ENCODE peak calls at places on chromosome 4, in seven cellular contexts. One of them, this sample, is unnamed.

GRCh38 chr4:27921236-27921635 is 1060.6 kb downstream of the STIM2 start:
- DNase-seq in BE2C: no peak
- DNase-seq in psoas muscle: no peak
- DNase-seq in fibroblast of mammary gland: peak
- DNase-seq in CD8-positive, alpha-beta memory T cell: no peak
- DNase-seq in fibroblast of the aortic adventitia: peak
- DNase-seq in Peyer's patch: no peak
- DNase-seq in this sample: no peak

GRCh38 chr4:47106561-47106960 is 75.2 kb downstream of the GABRB1 start:
- DNase-seq in BE2C: no peak
- DNase-seq in Peyer's patch: no peak
- DNase-seq in fibroblast of the aortic adventitia: peak
- DNase-seq in fibroblast of mammary gland: peak
- DNase-seq in psoas muscle: no peak
- DNase-seq in CD8-positive, alpha-beta memory T cell: no peak
- DNase-seq in this sample: no peak

GRCh38 chr4:168577624-168578023 is 80.8 kb downstream of the PALLD start:
- DNase-seq in Peyer's patch: no peak
- DNase-seq in psoas muscle: no peak
- DNase-seq in fibroblast of the aortic adventitia: no peak
- DNase-seq in fibroblast of mammary gland: no peak
- DNase-seq in CD8-positive, alpha-beta memory T cell: no peak
- DNase-seq in BE2C: no peak
- DNase-seq in this sample: no peak

GRCh38 chr4:173095022-173095421 is 73.6 kb upstream of the GALNT7 start:
- DNase-seq in psoas muscle: no peak
- DNase-seq in BE2C: no peak
- DNase-seq in fibroblast of the aortic adventitia: no peak
- DNase-seq in fibroblast of mammary gland: no peak
- DNase-seq in CD8-positive, alpha-beta memory T cell: no peak
- DNase-seq in Peyer's patch: no peak
- DNase-seq in this sample: no peak

GRCh38 chr4:48138936-48139335 is 4.9 kb upstream of the TXK start:
- DNase-seq in Peyer's patch: no peak
- DNase-seq in CD8-positive, alpha-beta memory T cell: peak
- DNase-seq in fibroblast of the aortic adventitia: no peak
- DNase-seq in fibroblast of mammary gland: no peak
- DNase-seq in psoas muscle: no peak
- DNase-seq in BE2C: no peak
- DNase-seq in this sample: peak

GRCh38 chr4:10121568-10122097 is 5.0 kb upstream of the WDR1 start:
- DNase-seq in Peyer's patch: no peak
- DNase-seq in psoas muscle: no peak
- DNase-seq in fibroblast of the aortic adventitia: no peak
- DNase-seq in CD8-positive, alpha-beta memory T cell: no peak
- DNase-seq in fibroblast of mammary gland: no peak
- DNase-seq in BE2C: no peak
- DNase-seq in this sample: no peak

GRCh38 chr4:177242651-177243296 is 66.9 kb upstream of the NEIL3 start:
- DNase-seq in Peyer's patch: no peak
- DNase-seq in fibroblast of the aortic adventitia: peak
- DNase-seq in psoas muscle: no peak
- DNase-seq in CD8-positive, alpha-beta memory T cell: no peak
- DNase-seq in BE2C: no peak
- DNase-seq in fibroblast of mammary gland: peak
- DNase-seq in this sample: no peak

GRCh38 chr4:80125252-80126177 is 52.5 kb upstream of the ANTXR2 start:
- DNase-seq in fibroblast of mammary gland: peak
- DNase-seq in fibroblast of the aortic adventitia: peak
- DNase-seq in CD8-positive, alpha-beta memory T cell: peak
- DNase-seq in psoas muscle: no peak
- DNase-seq in BE2C: no peak
- DNase-seq in Peyer's patch: no peak
- DNase-seq in this sample: no peak

GRCh38 chr4:108498925-108499324 is 121.5 kb upstream of the RPL34 start:
- DNase-seq in psoas muscle: no peak
- DNase-seq in CD8-positive, alpha-beta memory T cell: no peak
- DNase-seq in Peyer's patch: no peak
- DNase-seq in fibroblast of the aortic adventitia: no peak
- DNase-seq in fibroblast of mammary gland: no peak
- DNase-seq in BE2C: no peak
- DNase-seq in this sample: no peak

GRCh38 chr4:127868196-127868595 is 12.5 kb upstream of the PLK4 start:
- DNase-seq in BE2C: no peak
- DNase-seq in fibroblast of the aortic adventitia: peak
- DNase-seq in CD8-positive, alpha-beta memory T cell: no peak
- DNase-seq in psoas muscle: no peak
- DNase-seq in fibroblast of mammary gland: no peak
- DNase-seq in Peyer's patch: no peak
- DNase-seq in this sample: no peak

GRCh38 chr4:107939307-107939706 is 8.0 kb downstream of the CYP2U1 start:
- DNase-seq in BE2C: no peak
- DNase-seq in Peyer's patch: no peak
- DNase-seq in fibroblast of the aortic adventitia: no peak
- DNase-seq in psoas muscle: no peak
- DNase-seq in CD8-positive, alpha-beta memory T cell: no peak
- DNase-seq in fibroblast of mammary gland: no peak
- DNase-seq in this sample: no peak

GRCh38 chr4:165464813-165465381 is 86.1 kb downstream of the CPE start:
- DNase-seq in Peyer's patch: no peak
- DNase-seq in psoas muscle: no peak
- DNase-seq in fibroblast of the aortic adventitia: peak
- DNase-seq in BE2C: peak
- DNase-seq in CD8-positive, alpha-beta memory T cell: peak
- DNase-seq in fibroblast of mammary gland: peak
- DNase-seq in this sample: no peak

GRCh38 chr4:89894654-89895652 is at the start of gene MMRN1:
- DNase-seq in CD8-positive, alpha-beta memory T cell: peak
- DNase-seq in BE2C: no peak
- DNase-seq in fibroblast of the aortic adventitia: no peak
- DNase-seq in psoas muscle: no peak
- DNase-seq in Peyer's patch: no peak
- DNase-seq in fibroblast of mammary gland: no peak
- DNase-seq in this sample: no peak
- H3K4me3 ChIP-seq in CD8-positive, alpha-beta memory T cell: peak
- H3K4me3 ChIP-seq in BE2C: no peak
- H3K4me3 ChIP-seq in fibroblast of the aortic adventitia: no peak
- H3K4me3 ChIP-seq in psoas muscle: no peak
- H3K4me3 ChIP-seq in Peyer's patch: peak
- H3K4me3 ChIP-seq in fibroblast of mammary gland: no peak
- H3K4me3 ChIP-seq in this sample: peak

GRCh38 chr4:39442910-39443480 is 15.7 kb downstream of the RPL9 start:
- DNase-seq in CD8-positive, alpha-beta memory T cell: no peak
- DNase-seq in fibroblast of the aortic adventitia: no peak
- DNase-seq in fibroblast of mammary gland: no peak
- DNase-seq in psoas muscle: no peak
- DNase-seq in Peyer's patch: no peak
- DNase-seq in BE2C: no peak
- DNase-seq in this sample: no peak

GRCh38 chr4:39450618-39451017 is 8.1 kb downstream of the RPL9 start:
- DNase-seq in fibroblast of mammary gland: no peak
- DNase-seq in fibroblast of the aortic adventitia: no peak
- DNase-seq in psoas muscle: no peak
- DNase-seq in BE2C: no peak
- DNase-seq in Peyer's patch: no peak
- DNase-seq in CD8-positive, alpha-beta memory T cell: no peak
- DNase-seq in this sample: no peak

GRCh38 chr4:39446842-39447573 is 11.7 kb downstream of the RPL9 start:
- DNase-seq in CD8-positive, alpha-beta memory T cell: peak
- DNase-seq in fibroblast of mammary gland: peak
- DNase-seq in psoas muscle: peak
- DNase-seq in Peyer's patch: peak
- DNase-seq in fibroblast of the aortic adventitia: peak
- DNase-seq in BE2C: no peak
- DNase-seq in this sample: peak

GRCh38 chr4:39441593-39441992 is 17.1 kb downstream of the RPL9 start:
- DNase-seq in BE2C: no peak
- DNase-seq in fibroblast of mammary gland: no peak
- DNase-seq in CD8-positive, alpha-beta memory T cell: no peak
- DNase-seq in Peyer's patch: no peak
- DNase-seq in fibroblast of the aortic adventitia: no peak
- DNase-seq in psoas muscle: no peak
- DNase-seq in this sample: no peak

DNA sequence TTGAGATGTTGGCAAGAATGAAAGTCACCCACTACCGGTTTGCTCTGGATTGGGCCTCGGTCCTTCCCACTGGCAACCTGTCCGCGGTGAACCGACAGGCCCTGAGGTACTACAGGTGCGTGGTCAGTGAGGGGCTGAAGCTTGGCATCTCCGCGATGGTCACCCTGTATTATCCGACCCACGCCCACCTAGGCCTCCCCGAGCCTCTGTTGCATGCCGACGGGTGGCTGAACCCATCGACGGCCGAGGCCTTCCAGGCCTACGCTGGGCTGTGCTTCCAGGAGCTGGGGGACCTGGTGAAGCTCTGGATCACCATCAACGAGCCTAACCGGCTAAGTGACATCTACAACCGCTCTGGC is 12.3 kb downstream of the RPL9 start:
- DNase-seq in fibroblast of the aortic adventitia: no peak
- DNase-seq in BE2C: no peak
- DNase-seq in psoas muscle: peak
- DNase-seq in CD8-positive, alpha-beta memory T cell: no peak
- DNase-seq in fibroblast of mammary gland: no peak
- DNase-seq in Peyer's patch: no peak
- DNase-seq in this sample: no peak
- H3K4me3 ChIP-seq in fibroblast of the aortic adventitia: peak
- H3K4me3 ChIP-seq in BE2C: no peak
- H3K4me3 ChIP-seq in psoas muscle: peak
- H3K4me3 ChIP-seq in CD8-positive, alpha-beta memory T cell: peak
- H3K4me3 ChIP-seq in fibroblast of mammary gland: peak
- H3K4me3 ChIP-seq in Peyer's patch: peak
- H3K4me3 ChIP-seq in this sample: peak

DNA sequence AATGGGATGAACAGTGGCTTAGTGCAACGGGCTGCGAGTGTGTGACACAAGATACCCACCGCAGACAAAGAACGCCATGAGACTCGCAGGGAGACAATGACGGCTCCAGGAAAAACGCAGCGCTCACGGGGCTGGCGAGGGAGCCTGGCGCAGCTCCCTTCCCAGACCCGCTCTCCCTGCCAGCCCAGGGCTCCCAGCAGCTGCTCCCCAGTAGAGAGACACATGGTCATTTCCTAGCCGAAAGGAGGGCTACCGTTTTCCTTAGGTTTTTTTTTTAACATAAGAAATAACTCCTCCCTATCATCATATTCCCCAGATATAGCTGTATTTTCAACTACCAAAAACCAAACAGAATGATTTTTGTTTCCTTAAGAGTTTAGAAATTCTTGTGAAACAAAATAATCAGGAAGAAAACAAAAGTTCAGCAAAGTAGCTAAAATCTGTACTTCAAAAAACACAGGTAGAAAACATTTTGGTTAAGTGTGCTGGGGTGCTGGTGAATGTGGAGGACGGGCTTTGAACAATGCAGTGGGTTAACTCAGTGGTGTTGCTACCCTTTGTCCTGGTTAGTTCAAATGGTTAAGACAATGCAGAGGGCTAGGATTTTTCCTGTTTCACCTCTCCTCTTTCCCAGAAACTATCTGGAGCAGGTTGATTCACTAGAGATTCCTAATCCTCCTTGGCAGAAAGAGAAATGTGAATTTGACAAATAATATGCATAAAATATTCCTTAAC is 149.2 kb downstream of the MAML3 start:
- DNase-seq in psoas muscle: peak
- DNase-seq in CD8-positive, alpha-beta memory T cell: no peak
- DNase-seq in BE2C: peak
- DNase-seq in fibroblast of the aortic adventitia: peak
- DNase-seq in Peyer's patch: no peak
- DNase-seq in fibroblast of mammary gland: peak
- DNase-seq in this sample: no peak
- H3K4me3 ChIP-seq in psoas muscle: peak
- H3K4me3 ChIP-seq in CD8-positive, alpha-beta memory T cell: no peak
- H3K4me3 ChIP-seq in BE2C: peak
- H3K4me3 ChIP-seq in fibroblast of the aortic adventitia: peak
- H3K4me3 ChIP-seq in Peyer's patch: peak
- H3K4me3 ChIP-seq in fibroblast of mammary gland: peak
- H3K4me3 ChIP-seq in this sample: no peak

GRCh38 chr4:123403205-123403604 is 6.6 kb downstream of the SPRY1 start:
- DNase-seq in fibroblast of mammary gland: no peak
- DNase-seq in fibroblast of the aortic adventitia: peak
- DNase-seq in CD8-positive, alpha-beta memory T cell: no peak
- DNase-seq in Peyer's patch: no peak
- DNase-seq in BE2C: no peak
- DNase-seq in psoas muscle: no peak
- DNase-seq in this sample: no peak
- H3K4me3 ChIP-seq in fibroblast of mammary gland: no peak
- H3K4me3 ChIP-seq in fibroblast of the aortic adventitia: peak
- H3K4me3 ChIP-seq in CD8-positive, alpha-beta memory T cell: no peak
- H3K4me3 ChIP-seq in Peyer's patch: no peak
- H3K4me3 ChIP-seq in BE2C: no peak
- H3K4me3 ChIP-seq in psoas muscle: peak
- H3K4me3 ChIP-seq in this sample: no peak

DNA sequence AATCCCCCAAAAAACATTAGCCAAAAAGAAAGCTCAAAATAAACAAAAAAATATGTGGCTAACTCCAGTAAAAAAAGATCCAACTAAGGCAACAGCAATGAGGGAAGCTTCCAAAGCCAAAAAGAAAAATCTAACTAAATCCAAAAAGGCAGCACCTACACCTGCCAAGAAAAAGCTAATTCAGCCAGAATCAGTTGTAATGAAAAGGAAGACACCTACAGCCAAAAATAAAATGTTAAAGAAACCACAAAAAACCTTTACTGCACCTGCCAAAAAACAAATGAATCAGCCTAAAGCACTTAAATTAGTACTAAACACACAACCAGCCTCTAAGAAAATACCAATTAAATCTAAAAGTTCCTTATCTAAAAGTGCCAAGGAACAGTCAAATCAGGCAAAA is 37.2 kb upstream of the CABS1 start:
- DNase-seq in BE2C: no peak
- DNase-seq in fibroblast of mammary gland: no peak
- DNase-seq in CD8-positive, alpha-beta memory T cell: no peak
- DNase-seq in Peyer's patch: no peak
- DNase-seq in fibroblast of the aortic adventitia: no peak
- DNase-seq in psoas muscle: no peak
- DNase-seq in this sample: no peak
- H3K4me3 ChIP-seq in BE2C: no peak
- H3K4me3 ChIP-seq in fibroblast of mammary gland: no peak
- H3K4me3 ChIP-seq in CD8-positive, alpha-beta memory T cell: no peak
- H3K4me3 ChIP-seq in Peyer's patch: no peak
- H3K4me3 ChIP-seq in fibroblast of the aortic adventitia: no peak
- H3K4me3 ChIP-seq in psoas muscle: no peak
- H3K4me3 ChIP-seq in this sample: no peak

GRCh38 chr4:680931-681645 is 6.7 kb downstream of the MYL5 start:
- DNase-seq in fibroblast of mammary gland: peak
- DNase-seq in fibroblast of the aortic adventitia: peak
- DNase-seq in Peyer's patch: peak
- DNase-seq in psoas muscle: peak
- DNase-seq in BE2C: peak
- DNase-seq in CD8-positive, alpha-beta memory T cell: peak
- DNase-seq in this sample: peak
- H3K4me3 ChIP-seq in fibroblast of mammary gland: peak
- H3K4me3 ChIP-seq in fibroblast of the aortic adventitia: peak
- H3K4me3 ChIP-seq in Peyer's patch: peak
- H3K4me3 ChIP-seq in psoas muscle: peak
- H3K4me3 ChIP-seq in BE2C: peak
- H3K4me3 ChIP-seq in CD8-positive, alpha-beta memory T cell: peak
- H3K4me3 ChIP-seq in this sample: peak